ENCODE peak calls at places on chromosomes 16 and 17, in eight cellular contexts. Z, E, T, N, X, Y, A and L are unnamed samples.

GRCh38 chr17:74512624-74513084 is 18.6 kb downstream of the CD300LB start:
- DNase-seq in Z (no peak), A (peak; percentile 8), X (no peak), T (no peak), N (peak; percentile 79), Y (peak; percentile 25), E (no peak), L (no peak)

GRCh38 chr16:24167129-24167528 is 89.0 kb upstream of the CACNG3 start:
- DNase-seq in E (no peak), A (no peak), Z (no peak), N (no peak), Y (no peak), X (no peak), T (no peak), L (no peak)

GRCh38 chr17:42403150-42403549 is 14.9 kb upstream of the STAT3 start:
- DNase-seq in T (peak; percentile 89), A (no peak), Z (no peak), N (no peak), X (no peak), E (no peak), Y (no peak), L (no peak)

GRCh38 chr17:13940858-13941665 is 128.2 kb upstream of the COX10 start:
- DNase-seq in E (no peak), N (no peak), A (no peak), T (peak; percentile 73), Y (peak; percentile 17), X (no peak), Z (no peak), L (no peak)

GRCh38 chr17:7439462-7440112 is at the start of gene FGF11:
- DNase-seq in X (no peak), Y (no peak), N (no peak), Z (no peak), E (no peak), A (no peak), T (peak; percentile 76), L (no peak)

GRCh38 chr17:61232871-61233270 is 166.8 kb upstream of the TBX2 start:
- DNase-seq in Z (peak; percentile 54), A (no peak), E (no peak), X (no peak), Y (no peak), T (no peak), N (no peak), L (no peak)

GRCh38 chr17:1590031-1590746 is 27.6 kb upstream of the PITPNA start:
- DNase-seq in X (peak; percentile 90), Z (no peak), T (peak; percentile 91), N (peak; percentile 45), E (no peak), Y (peak; percentile 72), A (peak; percentile 93), L (peak; percentile 77)

GRCh38 chr16:14232106-14232890 is 161.2 kb downstream of the MRTFB start:
- DNase-seq in Y (peak; percentile 56), A (no peak), Z (no peak), X (no peak), T (no peak), N (no peak), E (no peak), L (no peak)

GRCh38 chr17:42055496-42055895 is 5.1 kb upstream of the C17orf113 start:
- DNase-seq in Y (no peak), A (no peak), E (no peak), T (peak; percentile 78), Z (no peak), N (no peak), X (no peak), L (no peak)

GRCh38 chr16:17827313-17827712 is 356.6 kb upstream of the XYLT1 start:
- DNase-seq in E (no peak), A (peak; percentile 47), X (no peak), Z (no peak), N (no peak), Y (peak; percentile 63), T (no peak), L (no peak)

GRCh38 chr16:81465375-81465943 is 20.9 kb downstream of the CMIP start:
- DNase-seq in Y (no peak), T (no peak), E (no peak), N (no peak), Z (no peak), X (no peak), A (no peak), L (no peak)

GRCh38 chr16:14400285-14400977 is 229.6 kb downstream of the PARN start:
- DNase-seq in A (no peak), N (no peak), T (no peak), E (no peak), Z (no peak), X (no peak), Y (no peak), L (no peak)

GRCh38 chr17:66625321-66625767 is 209.6 kb upstream of the CACNG5 start:
- DNase-seq in Z (no peak), Y (peak; percentile 41), T (no peak), A (peak; percentile 55), N (no peak), E (no peak), X (peak; percentile 49), L (no peak)